ENCODE peak calls at places on chromosomes 3 and 15, in nine cellular contexts. One of them, this sample, is unnamed.

GRCh38 chr3:17151598-17152373 is 267.0 kb downstream of the PLCL2 start:
- DNase-seq in body of pancreas: peak; percentile 12
- DNase-seq in tibial artery: no peak
- DNase-seq in fibroblast of pulmonary artery: no peak
- DNase-seq in heart left ventricle: no peak
- DNase-seq in osteocyte: no peak
- DNase-seq in H54: no peak
- DNase-seq in NT2/D1: no peak
- DNase-seq in fibroblast of villous mesenchyme: no peak
- DNase-seq in this sample: no peak

GRCh38 chr3:14224895-14225294 is 46.3 kb downstream of the LSM3 start:
- DNase-seq in osteocyte: peak; percentile 56
- DNase-seq in heart left ventricle: no peak
- DNase-seq in NT2/D1: no peak
- DNase-seq in H54: no peak
- DNase-seq in fibroblast of pulmonary artery: peak; percentile 58
- DNase-seq in body of pancreas: no peak
- DNase-seq in tibial artery: no peak
- DNase-seq in fibroblast of villous mesenchyme: peak; percentile 73
- DNase-seq in this sample: no peak

GRCh38 chr3:79928687-79929408 is 161.1 kb upstream of the ROBO1 start:
- DNase-seq in heart left ventricle: no peak
- DNase-seq in H54: no peak
- DNase-seq in NT2/D1: no peak
- DNase-seq in osteocyte: no peak
- DNase-seq in tibial artery: no peak
- DNase-seq in fibroblast of villous mesenchyme: no peak
- DNase-seq in fibroblast of pulmonary artery: no peak
- DNase-seq in body of pancreas: no peak
- DNase-seq in this sample: no peak

GRCh38 chr3:86973440-86973839 is 17.5 kb downstream of the VGLL3 start:
- DNase-seq in NT2/D1: no peak
- DNase-seq in fibroblast of villous mesenchyme: peak; percentile 91
- DNase-seq in tibial artery: no peak
- DNase-seq in fibroblast of pulmonary artery: peak; percentile 95
- DNase-seq in H54: no peak
- DNase-seq in body of pancreas: no peak
- DNase-seq in heart left ventricle: no peak
- DNase-seq in osteocyte: no peak
- DNase-seq in this sample: no peak

GRCh38 chr3:128548426-128549282 is 55.7 kb upstream of the GATA2 start:
- DNase-seq in osteocyte: peak; percentile 77
- DNase-seq in heart left ventricle: no peak
- DNase-seq in fibroblast of pulmonary artery: peak; percentile 79
- DNase-seq in NT2/D1: no peak
- DNase-seq in body of pancreas: no peak
- DNase-seq in fibroblast of villous mesenchyme: no peak
- DNase-seq in H54: no peak
- DNase-seq in tibial artery: no peak
- DNase-seq in this sample: no peak

GRCh38 chr15:42273900-42274692 is 863 bp upstream of the TMEM87A start:
- DNase-seq in NT2/D1: no peak
- DNase-seq in tibial artery: peak; percentile 82
- DNase-seq in fibroblast of villous mesenchyme: peak; percentile 75
- DNase-seq in H54: peak; percentile 14
- DNase-seq in osteocyte: no peak
- DNase-seq in fibroblast of pulmonary artery: peak; percentile 59
- DNase-seq in body of pancreas: peak; percentile 70
- DNase-seq in heart left ventricle: peak; percentile 56
- DNase-seq in this sample: peak; percentile 61

GRCh38 chr15:101510212-101511197 is 21.0 kb upstream of the PCSK6 start:
- DNase-seq in fibroblast of villous mesenchyme: no peak
- DNase-seq in osteocyte: peak; percentile 21
- DNase-seq in H54: no peak
- DNase-seq in heart left ventricle: no peak
- DNase-seq in fibroblast of pulmonary artery: no peak
- DNase-seq in NT2/D1: no peak
- DNase-seq in body of pancreas: no peak
- DNase-seq in tibial artery: no peak
- DNase-seq in this sample: no peak

GRCh38 chr15:91942676-91943417 is 89.3 kb downstream of the SLCO3A1 start:
- DNase-seq in heart left ventricle: peak; percentile 81
- DNase-seq in H54: no peak
- DNase-seq in osteocyte: no peak
- DNase-seq in tibial artery: peak; percentile 92
- DNase-seq in body of pancreas: peak; percentile 90
- DNase-seq in NT2/D1: no peak
- DNase-seq in fibroblast of villous mesenchyme: peak; percentile 87
- DNase-seq in fibroblast of pulmonary artery: peak; percentile 95
- DNase-seq in this sample: peak; percentile 78

GRCh38 chr3:186869253-186870235 is 27.0 kb downstream of the ADIPOQ start:
- DNase-seq in osteocyte: no peak
- DNase-seq in heart left ventricle: no peak
- DNase-seq in NT2/D1: no peak
- DNase-seq in body of pancreas: no peak
- DNase-seq in fibroblast of pulmonary artery: peak; percentile 36
- DNase-seq in fibroblast of villous mesenchyme: no peak
- DNase-seq in H54: no peak
- DNase-seq in tibial artery: no peak
- DNase-seq in this sample: no peak

GRCh38 chr15:31609243-31609642 is 282.6 kb downstream of the KLF13 start:
- DNase-seq in fibroblast of villous mesenchyme: peak; percentile 4
- DNase-seq in NT2/D1: no peak
- DNase-seq in H54: no peak
- DNase-seq in heart left ventricle: no peak
- DNase-seq in fibroblast of pulmonary artery: no peak
- DNase-seq in osteocyte: no peak
- DNase-seq in tibial artery: no peak
- DNase-seq in body of pancreas: no peak
- DNase-seq in this sample: no peak

GRCh38 chr3:13714251-13714916 is 165.5 kb downstream of the FBLN2 start:
- DNase-seq in H54: no peak
- DNase-seq in osteocyte: peak; percentile 68
- DNase-seq in heart left ventricle: peak; percentile 7
- DNase-seq in fibroblast of pulmonary artery: no peak
- DNase-seq in body of pancreas: no peak
- DNase-seq in fibroblast of villous mesenchyme: no peak
- DNase-seq in tibial artery: peak; percentile 31
- DNase-seq in NT2/D1: no peak
- DNase-seq in this sample: no peak

GRCh38 chr3:24128195-24129005 is 183.3 kb downstream of the NR1D2 start:
- DNase-seq in NT2/D1: no peak
- DNase-seq in tibial artery: no peak
- DNase-seq in fibroblast of villous mesenchyme: peak; percentile 76
- DNase-seq in osteocyte: no peak
- DNase-seq in body of pancreas: no peak
- DNase-seq in H54: no peak
- DNase-seq in heart left ventricle: no peak
- DNase-seq in fibroblast of pulmonary artery: peak; percentile 67
- DNase-seq in this sample: no peak

GRCh38 chr3:193029800-193030199 is 112.1 kb upstream of the MB21D2 start:
- DNase-seq in fibroblast of villous mesenchyme: no peak
- DNase-seq in osteocyte: no peak
- DNase-seq in tibial artery: no peak
- DNase-seq in heart left ventricle: no peak
- DNase-seq in body of pancreas: no peak
- DNase-seq in H54: no peak
- DNase-seq in fibroblast of pulmonary artery: no peak
- DNase-seq in NT2/D1: no peak
- DNase-seq in this sample: no peak

GRCh38 chr15:40960926-40961325 is 7.7 kb downstream of the CHAC1 start:
- DNase-seq in NT2/D1: no peak
- DNase-seq in osteocyte: no peak
- DNase-seq in body of pancreas: no peak
- DNase-seq in fibroblast of pulmonary artery: no peak
- DNase-seq in H54: peak; percentile 72
- DNase-seq in tibial artery: no peak
- DNase-seq in heart left ventricle: no peak
- DNase-seq in fibroblast of villous mesenchyme: no peak
- DNase-seq in this sample: no peak

GRCh38 chr3:58625196-58625595 is 41.4 kb downstream of the FAM3D start:
- DNase-seq in fibroblast of pulmonary artery: no peak
- DNase-seq in fibroblast of villous mesenchyme: peak; percentile 17
- DNase-seq in osteocyte: no peak
- DNase-seq in heart left ventricle: no peak
- DNase-seq in NT2/D1: no peak
- DNase-seq in body of pancreas: no peak
- DNase-seq in tibial artery: no peak
- DNase-seq in H54: no peak
- DNase-seq in this sample: no peak

GRCh38 chr3:30098206-30098605 is 508.2 kb upstream of the TGFBR2 start:
- DNase-seq in heart left ventricle: no peak
- DNase-seq in fibroblast of pulmonary artery: no peak
- DNase-seq in osteocyte: no peak
- DNase-seq in NT2/D1: no peak
- DNase-seq in fibroblast of villous mesenchyme: no peak
- DNase-seq in tibial artery: no peak
- DNase-seq in body of pancreas: no peak
- DNase-seq in H54: no peak
- DNase-seq in this sample: no peak

GRCh38 chr3:174363256-174363655 is 495.9 kb upstream of the NAALADL2 start:
- DNase-seq in tibial artery: no peak
- DNase-seq in fibroblast of villous mesenchyme: no peak
- DNase-seq in body of pancreas: no peak
- DNase-seq in NT2/D1: no peak
- DNase-seq in H54: no peak
- DNase-seq in heart left ventricle: no peak
- DNase-seq in fibroblast of pulmonary artery: peak; percentile 9
- DNase-seq in osteocyte: no peak
- DNase-seq in this sample: no peak

GRCh38 chr3:156416846-156417581 is 137.9 kb downstream of the SSR3 start:
- DNase-seq in NT2/D1: no peak
- DNase-seq in H54: no peak
- DNase-seq in osteocyte: no peak
- DNase-seq in fibroblast of villous mesenchyme: peak; percentile 56
- DNase-seq in fibroblast of pulmonary artery: no peak
- DNase-seq in body of pancreas: no peak
- DNase-seq in heart left ventricle: no peak
- DNase-seq in tibial artery: no peak
- DNase-seq in this sample: no peak

GRCh38 chr15:45377630-45378148 is 655 bp downstream of the GATM start:
- DNase-seq in fibroblast of villous mesenchyme: no peak
- DNase-seq in body of pancreas: peak; percentile 67
- DNase-seq in heart left ventricle: peak; percentile 57
- DNase-seq in fibroblast of pulmonary artery: no peak
- DNase-seq in tibial artery: peak; percentile 68
- DNase-seq in H54: no peak
- DNase-seq in osteocyte: no peak
- DNase-seq in NT2/D1: no peak
- DNase-seq in this sample: peak; percentile 33

GRCh38 chr15:71753346-71753745 is 57.0 kb upstream of the NR2E3 start:
- DNase-seq in NT2/D1: no peak
- DNase-seq in heart left ventricle: no peak
- DNase-seq in osteocyte: no peak
- DNase-seq in fibroblast of pulmonary artery: peak; percentile 21
- DNase-seq in body of pancreas: no peak
- DNase-seq in tibial artery: no peak
- DNase-seq in H54: no peak
- DNase-seq in fibroblast of villous mesenchyme: peak; percentile 28
- DNase-seq in this sample: no peak

GRCh38 chr3:107942244-107942643 is 148.6 kb downstream of the CD47 start:
- DNase-seq in NT2/D1: no peak
- DNase-seq in heart left ventricle: no peak
- DNase-seq in body of pancreas: no peak
- DNase-seq in osteocyte: no peak
- DNase-seq in fibroblast of pulmonary artery: no peak
- DNase-seq in fibroblast of villous mesenchyme: no peak
- DNase-seq in H54: no peak
- DNase-seq in tibial artery: no peak
- DNase-seq in this sample: no peak

GRCh38 chr3:194404365-194405140 is 5.5 kb upstream of the GP5 start:
- DNase-seq in heart left ventricle: no peak
- DNase-seq in fibroblast of pulmonary artery: peak; percentile 75
- DNase-seq in fibroblast of villous mesenchyme: peak; percentile 74
- DNase-seq in H54: no peak
- DNase-seq in tibial artery: no peak
- DNase-seq in body of pancreas: peak; percentile 56
- DNase-seq in osteocyte: no peak
- DNase-seq in NT2/D1: peak; percentile 30
- DNase-seq in this sample: no peak

GRCh38 chr15:59917504-59918157 is 86.5 kb upstream of the FOXB1 start:
- DNase-seq in NT2/D1: peak; percentile 72
- DNase-seq in fibroblast of villous mesenchyme: peak; percentile 18
- DNase-seq in fibroblast of pulmonary artery: peak; percentile 53
- DNase-seq in H54: peak; percentile 21
- DNase-seq in tibial artery: no peak
- DNase-seq in heart left ventricle: peak; percentile 19
- DNase-seq in body of pancreas: peak; percentile 71
- DNase-seq in osteocyte: no peak
- DNase-seq in this sample: peak; percentile 15

GRCh38 chr3:21825684-21826083 is 74.7 kb upstream of the ZNF385D start:
- DNase-seq in tibial artery: no peak
- DNase-seq in body of pancreas: no peak
- DNase-seq in NT2/D1: peak; percentile 13
- DNase-seq in H54: no peak
- DNase-seq in heart left ventricle: no peak
- DNase-seq in fibroblast of villous mesenchyme: no peak
- DNase-seq in osteocyte: no peak
- DNase-seq in fibroblast of pulmonary artery: no peak
- DNase-seq in this sample: no peak

GRCh38 chr15:52080031-52080430 is 32.5 kb downstream of the BCL2L10 start:
- DNase-seq in fibroblast of pulmonary artery: peak; percentile 31
- DNase-seq in NT2/D1: no peak
- DNase-seq in H54: no peak
- DNase-seq in body of pancreas: no peak
- DNase-seq in tibial artery: no peak
- DNase-seq in fibroblast of villous mesenchyme: no peak
- DNase-seq in heart left ventricle: no peak
- DNase-seq in osteocyte: no peak
- DNase-seq in this sample: no peak

GRCh38 chr3:133117342-133117741 is 79.2 kb downstream of the TMEM108 start:
- DNase-seq in H54: no peak
- DNase-seq in heart left ventricle: no peak
- DNase-seq in fibroblast of villous mesenchyme: no peak
- DNase-seq in osteocyte: no peak
- DNase-seq in fibroblast of pulmonary artery: no peak
- DNase-seq in tibial artery: no peak
- DNase-seq in NT2/D1: no peak
- DNase-seq in body of pancreas: no peak
- DNase-seq in this sample: no peak

GRCh38 chr3:178112134-178112533 is 424.1 kb upstream of the KCNMB2 start:
- DNase-seq in heart left ventricle: no peak
- DNase-seq in tibial artery: no peak
- DNase-seq in NT2/D1: no peak
- DNase-seq in osteocyte: no peak
- DNase-seq in fibroblast of pulmonary artery: no peak
- DNase-seq in body of pancreas: no peak
- DNase-seq in H54: no peak
- DNase-seq in fibroblast of villous mesenchyme: no peak
- DNase-seq in this sample: no peak

GRCh38 chr3:132289311-132289710 is 27.9 kb upstream of the ACP3 start:
- DNase-seq in fibroblast of pulmonary artery: peak; percentile 22
- DNase-seq in NT2/D1: no peak
- DNase-seq in osteocyte: no peak
- DNase-seq in tibial artery: no peak
- DNase-seq in body of pancreas: no peak
- DNase-seq in heart left ventricle: no peak
- DNase-seq in fibroblast of villous mesenchyme: peak; percentile 56
- DNase-seq in H54: no peak
- DNase-seq in this sample: no peak

GRCh38 chr3:183117046-183117445 is 17.8 kb upstream of the MCCC1 start:
- DNase-seq in heart left ventricle: no peak
- DNase-seq in body of pancreas: no peak
- DNase-seq in fibroblast of villous mesenchyme: no peak
- DNase-seq in osteocyte: no peak
- DNase-seq in H54: no peak
- DNase-seq in NT2/D1: no peak
- DNase-seq in tibial artery: no peak
- DNase-seq in fibroblast of pulmonary artery: no peak
- DNase-seq in this sample: no peak

GRCh38 chr3:149615731-149616221 is 42.0 kb downstream of the WWTR1 start:
- DNase-seq in fibroblast of villous mesenchyme: peak; percentile 51
- DNase-seq in heart left ventricle: no peak
- DNase-seq in fibroblast of pulmonary artery: peak; percentile 79
- DNase-seq in H54: no peak
- DNase-seq in tibial artery: no peak
- DNase-seq in body of pancreas: no peak
- DNase-seq in osteocyte: no peak
- DNase-seq in NT2/D1: no peak
- DNase-seq in this sample: no peak

GRCh38 chr15:33019354-33019981 is 175.0 kb downstream of the FMN1 start:
- DNase-seq in NT2/D1: no peak
- DNase-seq in H54: no peak
- DNase-seq in heart left ventricle: no peak
- DNase-seq in osteocyte: no peak
- DNase-seq in fibroblast of villous mesenchyme: no peak
- DNase-seq in tibial artery: no peak
- DNase-seq in fibroblast of pulmonary artery: no peak
- DNase-seq in body of pancreas: no peak
- DNase-seq in this sample: no peak